ENCODE peak calls at places on chromosomes 5 and 9, in nine cellular contexts. Q is SK-N-SH; I is cardiac muscle cell; J is left lung; V is pancreas; M is CD8-positive, alpha-beta T cell; Z is stomach; W is ovary; P is lower lobe of right lung. U is an unnamed sample.

GRCh38 chr5:95863383-95863757 is 40.8 kb upstream of the GLRX start:
- DNase-seq in Q (no peak), I (no peak), J (no peak), V (no peak), M (no peak), Z (no peak), W (peak; percentile 67), P (no peak), U (no peak)

GRCh38 chr5:93574939-93575241 is 6.1 kb downstream of the NR2F1-AS1 start:
- DNase-seq in Q (no peak), I (no peak), J (no peak), V (no peak), M (no peak), Z (no peak), W (no peak), P (no peak), U (no peak)

GRCh38 chr9:97516111-97516510 is 14.6 kb downstream of the TMOD1 start:
- DNase-seq in Q (no peak), I (no peak), J (no peak), V (no peak), M (no peak), Z (no peak), W (no peak), P (no peak), U (no peak)

GRCh38 chr5:169944922-169945675 is 35.2 kb downstream of the INSYN2B start:
- DNase-seq in Q (no peak), I (no peak), J (no peak), V (no peak), M (no peak), Z (no peak), W (no peak), P (no peak), U (no peak)

GRCh38 chr5:6399978-6400910 is 21.9 kb upstream of the MED10 start:
- DNase-seq in Q (no peak), I (no peak), J (no peak), V (no peak), M (no peak), Z (no peak), W (no peak), P (no peak), U (no peak)

GRCh38 chr5:126444137-126444536 is 20.9 kb downstream of the GRAMD2B start:
- DNase-seq in Q (no peak), I (no peak), J (no peak), V (no peak), M (no peak), Z (no peak), W (no peak), P (no peak), U (no peak)

GRCh38 chr5:1519631-1520141 is 4.1 kb downstream of the LPCAT1 start:
- DNase-seq in Q (no peak), I (no peak), J (peak; percentile 32), V (peak; percentile 5), M (peak; percentile 1), Z (no peak), W (peak; percentile 6), P (no peak), U (no peak)

GRCh38 chr5:143229426-143229895 is 174.0 kb downstream of the NR3C1 start:
- DNase-seq in Q (no peak), I (no peak), J (no peak), V (no peak), M (peak; percentile 45), Z (no peak), W (no peak), P (no peak), U (no peak)

GRCh38 chr5:142515036-142515435 is 170.9 kb downstream of the FGF1 start:
- DNase-seq in Q (no peak), I (no peak), J (no peak), V (no peak), M (no peak), Z (no peak), W (no peak), P (no peak), U (no peak)

GRCh38 chr5:757931-758697 is 26.4 kb downstream of the ZDHHC11B start:
- DNase-seq in Q (peak; percentile 90), I (peak; percentile 20), J (peak; percentile 58), V (no peak), M (no peak), Z (peak; percentile 37), W (no peak), P (peak; percentile 65), U (peak; percentile 59)

GRCh38 chr5:80206282-80206681 is 49.6 kb downstream of the SERINC5 start:
- DNase-seq in Q (no peak), I (no peak), J (no peak), V (no peak), M (no peak), Z (no peak), W (no peak), P (no peak), U (no peak)

GRCh38 chr5:100904259-100904822 is 1.3 kb upstream of the ST8SIA4 start:
- DNase-seq in Q (no peak), I (peak; percentile 2), J (peak; percentile 36), V (no peak), M (peak; percentile 71), Z (peak; percentile 26), W (no peak), P (peak; percentile 44), U (no peak)

GRCh38 chr5:52922384-52922783 is 66.8 kb upstream of the ITGA2 start:
- DNase-seq in Q (no peak), I (no peak), J (peak; percentile 47), V (no peak), M (no peak), Z (no peak), W (no peak), P (peak; percentile 49), U (no peak)

GRCh38 chr5:123937230-123937629 is 425.3 kb downstream of the CSNK1G3 start:
- DNase-seq in Q (peak; percentile 26), I (peak; percentile 21), J (no peak), V (no peak), M (no peak), Z (no peak), W (no peak), P (no peak), U (peak; percentile 80)

GRCh38 chr5:92552206-92553160 is 1028.5 kb downstream of the NR2F1-AS1 start:
- DNase-seq in Q (peak; percentile 5), I (no peak), J (no peak), V (no peak), M (no peak), Z (no peak), W (no peak), P (no peak), U (no peak)

GRCh38 chr5:159448-160172 is 31.7 kb upstream of the LRRC14B start:
- DNase-seq in Q (no peak), I (no peak), J (no peak), V (no peak), M (no peak), Z (peak; percentile 9), W (no peak), P (no peak), U (peak; percentile 1)

GRCh38 chr9:124256517-124257069 is 1.2 kb upstream of the NEK6 start:
- DNase-seq in Q (no peak), I (no peak), J (peak; percentile 40), V (no peak), M (no peak), Z (no peak), W (no peak), P (peak; percentile 45), U (no peak)
- H3K4me1 ChIP-seq in Q (peaks cover 13% of the 10 kb centered on the region), I (peaks cover 9% of the 10 kb centered on the region), J (peaks cover 44% of the 10 kb centered on the region), V (peaks cover 17% of the 10 kb centered on the region), M (no peaks in the 10 kb centered on the region), Z (peaks cover 24% of the 10 kb centered on the region), W (peaks cover 17% of the 10 kb centered on the region), P (peaks cover 22% of the 10 kb centered on the region), U (no peaks in the 10 kb centered on the region)

GRCh38 chr5:131694926-131695325 is 59.9 kb upstream of the RAPGEF6 start:
- DNase-seq in Q (no peak), I (no peak), J (no peak), V (no peak), M (no peak), Z (no peak), W (no peak), P (no peak), U (no peak)
- H3K36me3 ChIP-seq in Q (peaks cover 44% of the 10 kb centered on the region), I (peaks cover 27% of the 10 kb centered on the region), J (no peaks in the 10 kb centered on the region), V (peaks cover 2% of the 10 kb centered on the region), M (no peaks in the 10 kb centered on the region), Z (peaks cover 55% of the 10 kb centered on the region), W (no peaks in the 10 kb centered on the region), P (peaks cover 56% of the 10 kb centered on the region), U (peaks cover 4% of the 10 kb centered on the region)

DNA sequence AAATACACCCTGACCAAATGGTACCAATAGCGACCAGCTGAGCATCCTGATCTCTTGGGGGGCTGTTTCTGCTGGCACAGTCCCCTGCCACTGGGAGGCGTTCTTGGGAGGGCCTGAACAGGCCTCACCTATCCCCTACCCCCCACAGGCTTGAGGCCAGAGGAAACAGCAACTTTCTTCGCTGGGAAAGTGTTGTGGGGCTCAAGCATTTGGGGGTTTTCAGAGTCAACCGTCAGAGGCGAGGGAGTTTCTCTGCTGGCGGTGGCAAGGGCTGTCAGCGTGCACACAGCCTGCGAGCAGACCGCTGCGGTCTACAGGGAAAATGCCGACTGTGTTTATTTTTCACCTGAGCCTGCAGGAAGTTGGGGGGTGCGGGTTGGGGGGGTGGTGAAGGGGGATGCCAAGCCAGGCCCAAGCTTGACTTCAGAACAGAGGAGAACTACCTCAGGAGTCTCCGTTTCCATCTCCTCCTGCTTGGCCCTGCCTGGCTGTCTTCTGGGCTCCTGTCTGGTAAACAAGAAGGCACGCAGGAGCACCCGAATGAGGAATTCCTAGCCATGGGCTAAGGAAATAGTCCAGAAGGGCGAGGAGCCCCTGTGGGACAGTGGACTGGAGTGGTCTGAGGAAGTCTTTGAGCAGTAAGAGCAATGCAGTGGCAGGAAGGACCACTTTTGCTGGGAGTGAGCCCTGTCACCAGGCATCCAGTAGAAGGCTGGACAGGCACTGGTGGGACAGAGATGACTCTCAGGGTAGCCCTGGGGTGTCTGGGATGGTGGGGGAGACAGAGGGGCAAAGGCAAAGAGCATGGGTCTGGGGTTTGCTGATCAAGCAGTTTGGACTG is 18.1 kb downstream of the TCF7 start:
- DNase-seq in Q (no peak), I (no peak), J (peak; percentile 28), V (no peak), M (peak; percentile 96), Z (no peak), W (no peak), P (peak; percentile 41), U (peak; percentile 2)
- H3K4me1 ChIP-seq in Q (peaks cover 68% of the 10 kb centered on the region), I (no peaks in the 10 kb centered on the region), J (peaks cover 33% of the 10 kb centered on the region), V (peaks cover 9% of the 10 kb centered on the region), M (peaks cover 98% of the 10 kb centered on the region), Z (peaks cover 13% of the 10 kb centered on the region), W (no peaks in the 10 kb centered on the region), P (peaks cover 44% of the 10 kb centered on the region), U (peaks cover 5% of the 10 kb centered on the region)

GRCh38 chr9:104844710-104845109 is 80.8 kb downstream of the NIPSNAP3B start:
- DNase-seq in Q (no peak), I (no peak), J (no peak), V (no peak), M (no peak), Z (no peak), W (no peak), P (no peak), U (no peak)

GRCh38 chr9:104843644-104844226 is 79.8 kb downstream of the NIPSNAP3B start:
- DNase-seq in Q (peak; percentile 60), I (no peak), J (no peak), V (no peak), M (no peak), Z (no peak), W (no peak), P (no peak), U (no peak)

GRCh38 chr9:104842698-104843097 is 78.8 kb downstream of the NIPSNAP3B start:
- DNase-seq in Q (no peak), I (no peak), J (no peak), V (no peak), M (no peak), Z (no peak), W (no peak), P (no peak), U (no peak)

GRCh38 chr9:104838958-104839357 is 75.0 kb downstream of the NIPSNAP3B start:
- DNase-seq in Q (no peak), I (no peak), J (no peak), V (no peak), M (no peak), Z (no peak), W (no peak), P (no peak), U (no peak)

GRCh38 chr9:104841601-104842106 is 77.7 kb downstream of the NIPSNAP3B start:
- DNase-seq in Q (no peak), I (no peak), J (no peak), V (no peak), M (no peak), Z (no peak), W (no peak), P (no peak), U (no peak)
- H3K36me3 ChIP-seq in Q (peaks cover 17% of the 10 kb centered on the region), I (peaks cover 3% of the 10 kb centered on the region), J (no peaks in the 10 kb centered on the region), V (no peaks in the 10 kb centered on the region), M (no peaks in the 10 kb centered on the region), Z (peaks cover 91% of the 10 kb centered on the region), W (no peaks in the 10 kb centered on the region), P (peaks cover 81% of the 10 kb centered on the region), U (no peaks in the 10 kb centered on the region)

U was measured in BE2C.